ENCODE peak calls at places on chromosomes 6 and 20, in five cellular contexts. E, X, R, V and Y are unnamed samples.

GRCh38 chr6:13272131-13273046 is 55.9 kb downstream of the TBC1D7 start:
- DNase-seq in E (no peak), X (no peak), R (peak; percentile 19), V (no peak), Y (peak; percentile 78)

GRCh38 chr6:48474764-48475674 is 364.0 kb upstream of the PTCHD4 start:
- DNase-seq in E (no peak), X (no peak), R (no peak), V (no peak), Y (no peak)

GRCh38 chr20:58075980-58076749 is 152.3 kb downstream of the ANKRD60 start:
- DNase-seq in E (no peak), X (no peak), R (no peak), V (peak; percentile 20), Y (no peak)

GRCh38 chr6:81937296-81937937 is 184.9 kb upstream of the TENT5A start:
- DNase-seq in E (no peak), X (peak; percentile 50), R (no peak), V (peak; percentile 49), Y (no peak)

GRCh38 chr6:93784794-93785757 is 365.7 kb upstream of the EPHA7 start:
- DNase-seq in E (no peak), X (peak; percentile 95), R (no peak), V (peak; percentile 7), Y (no peak)

GRCh38 chr20:24694157-24694726 is 224.8 kb downstream of the SYNDIG1 start:
- DNase-seq in E (no peak), X (no peak), R (no peak), V (no peak), Y (no peak)

GRCh38 chr6:158645064-158646022 is 800 bp upstream of the DYNLT1 start:
- DNase-seq in E (no peak), X (no peak), R (no peak), V (no peak), Y (no peak)

GRCh38 chr20:47102629-47103028 is 208.0 kb downstream of the EYA2 start:
- DNase-seq in E (no peak), X (peak; percentile 59), R (no peak), V (peak; percentile 38), Y (no peak)

GRCh38 chr6:111984081-111984480 is 69.8 kb upstream of the CCN6 start:
- DNase-seq in E (no peak), X (no peak), R (no peak), V (no peak), Y (no peak)

GRCh38 chr6:158819213-158819976 is at the start of gene EZR:
- DNase-seq in E (peak; percentile 84), X (peak; percentile 56), R (peak; percentile 90), V (peak; percentile 68), Y (peak; percentile 71)

GRCh38 chr6:161284653-161285052 is 10.8 kb upstream of the AGPAT4 start:
- DNase-seq in E (no peak), X (no peak), R (no peak), V (no peak), Y (no peak)

GRCh38 chr6:165178056-165178455 is 131.3 kb downstream of the C6orf118 start:
- DNase-seq in E (no peak), X (peak; percentile 61), R (no peak), V (no peak), Y (no peak)

GRCh38 chr6:3455121-3455489 is 1.7 kb downstream of the SLC22A23 start:
- DNase-seq in E (peak; percentile 59), X (peak; percentile 33), R (peak; percentile 63), V (no peak), Y (no peak)

GRCh38 chr6:107116328-107116892 is 1.1 kb upstream of the BEND3 start:
- DNase-seq in E (peak; percentile 24), X (peak; percentile 25), R (peak; percentile 77), V (no peak), Y (peak; percentile 67)

GRCh38 chr6:158057213-158057987 is 75.7 kb downstream of the SYNJ2 start:
- DNase-seq in E (no peak), X (peak; percentile 98), R (no peak), V (peak; percentile 95), Y (peak; percentile 28)

GRCh38 chr6:15948930-15949900 is 179.7 kb upstream of the MYLIP start:
- DNase-seq in E (no peak), X (no peak), R (peak; percentile 82), V (no peak), Y (no peak)